ENCODE peak calls at places on chromosomes 3 and 15, in six cellular contexts. R is neuronal stem cell, U is tibial artery, N is neural progenitor cell, Y is mammary epithelial cell, V is GM23248. A is an unnamed sample. For H3K27me3, the result is how much of the 10 kb centered on the place peaks cover.

GRCh38 chr15:81945014-81945615 is 100.7 kb downstream of the MEX3B start:
- DNase-seq in R (no peak), U (no peak), N (peak), Y (no peak), V (no peak), A (no peak)

GRCh38 chr3:29789686-29790085 is 508.8 kb downstream of the RBMS3 start:
- DNase-seq in R (no peak), U (no peak), N (no peak), Y (no peak), V (peak), A (no peak)

GRCh38 chr3:71681224-71681668 is 44.0 kb downstream of the EIF4E3 start:
- DNase-seq in R (peak), U (peak), N (peak), Y (peak), V (peak), A (peak)

GRCh38 chr3:8491750-8492149 is 9.9 kb upstream of the LMCD1 start:
- DNase-seq in R (no peak), U (peak), N (no peak), Y (no peak), V (peak), A (no peak)

GRCh38 chr3:37703633-37704032 is 158.0 kb upstream of the CTDSPL start:
- DNase-seq in R (no peak), U (no peak), N (no peak), Y (peak), V (peak), A (no peak)

GRCh38 chr15:78638658-78639314 is 2.2 kb downstream of the CHRNB4 start:
- DNase-seq in R (peak), U (no peak), N (peak), Y (no peak), V (peak), A (peak)

GRCh38 chr3:134610455-134611385 is 40.1 kb downstream of the KY start:
- DNase-seq in R (no peak), U (no peak), N (no peak), Y (no peak), V (no peak), A (peak)

GRCh38 chr3:52317178-52317577 is 1.1 kb downstream of the DNAH1 start:
- DNase-seq in R (no peak), U (no peak), N (no peak), Y (no peak), V (peak), A (peak)

GRCh38 chr15:67855842-67856241 is 16.0 kb upstream of the RNU6-1 start:
- DNase-seq in R (no peak), U (no peak), N (no peak), Y (no peak), V (no peak), A (no peak)

GRCh38 chr15:88898736-88899135 is 3.4 kb upstream of the HAPLN3 start:
- DNase-seq in R (no peak), U (no peak), N (no peak), Y (no peak), V (no peak), A (peak)

GRCh38 chr15:68507447-68507846 is 71.3 kb upstream of the CORO2B start:
- DNase-seq in R (no peak), U (no peak), N (no peak), Y (no peak), V (no peak), A (peak)

GRCh38 chr15:35871812-35872211 is 325.8 kb upstream of the DPH6 start:
- DNase-seq in R (no peak), U (no peak), N (no peak), Y (no peak), V (no peak), A (no peak)

GRCh38 chr3:18238721-18239331 is 186.3 kb downstream of the SATB1 start:
- DNase-seq in R (no peak), U (no peak), N (no peak), Y (peak), V (no peak), A (no peak)

GRCh38 chr3:57646723-57647122 is 46.2 kb downstream of the DENND6A start:
- DNase-seq in R (no peak), U (peak), N (no peak), Y (peak), V (peak), A (peak)

GRCh38 chr15:101141926-101142527 is 109.8 kb downstream of the CHSY1 start:
- DNase-seq in R (no peak), U (no peak), N (no peak), Y (no peak), V (no peak), A (no peak)

GRCh38 chr3:157248590-157249425 is 88.9 kb upstream of the CCNL1 start:
- DNase-seq in R (peak), U (no peak), N (peak), Y (peak), V (peak), A (no peak)

GRCh38 chr3:133475245-133476010 is 75.6 kb downstream of the BFSP2 start:
- DNase-seq in R (no peak), U (no peak), N (no peak), Y (no peak), V (no peak), A (no peak)

GRCh38 chr3:195156286-195156890 is 114.6 kb downstream of the XXYLT1 start:
- DNase-seq in R (no peak), U (no peak), N (no peak), Y (no peak), V (no peak), A (no peak)

GRCh38 chr3:150077581-150078247 is 107.0 kb upstream of the PFN2 start:
- DNase-seq in R (no peak), U (no peak), N (no peak), Y (no peak), V (peak), A (no peak)

GRCh38 chr3:17233398-17233800 is 348.6 kb downstream of the PLCL2 start:
- DNase-seq in R (peak), U (no peak), N (peak), Y (peak), V (peak), A (peak)

GRCh38 chr3:56988874-56989433 is 71.5 kb upstream of the SPATA12 start:
- DNase-seq in R (peak), U (peak), N (peak), Y (peak), V (peak), A (peak)

GRCh38 chr3:51257865-51258264 is 127.2 kb upstream of the MANF start:
- DNase-seq in R (no peak), U (no peak), N (no peak), Y (no peak), V (no peak), A (no peak)

GRCh38 chr15:100920516-100921135 is 1.5 kb downstream of the LRRK1 start:
- DNase-seq in R (no peak), U (no peak), N (peak), Y (no peak), V (no peak), A (no peak)

GRCh38 chr15:80489030-80489594 is 84.9 kb downstream of the ARNT2 start:
- DNase-seq in R (no peak), U (no peak), N (no peak), Y (no peak), V (peak), A (no peak)

GRCh38 chr3:8800016-8800415 is 30.6 kb upstream of the OXTR start:
- DNase-seq in R (no peak), U (no peak), N (no peak), Y (no peak), V (no peak), A (no peak)

GRCh38 chr15:96200357-96200972 is 130.0 kb upstream of the NR2F2 start:
- DNase-seq in R (no peak), U (no peak), N (no peak), Y (no peak), V (no peak), A (no peak)

GRCh38 chr3:15769256-15769915 is 28.4 kb downstream of the ANKRD28 start:
- DNase-seq in R (no peak), U (no peak), N (no peak), Y (no peak), V (peak), A (no peak)

GRCh38 chr3:129061077-129061887 is 703 bp downstream of the GP9 start:
- DNase-seq in R (no peak), U (no peak), N (no peak), Y (no peak), V (no peak), A (peak)

GRCh38 chr3:94413721-94414106 is 350.9 kb downstream of the NSUN3 start:
- DNase-seq in R (no peak), U (no peak), N (no peak), Y (peak), V (peak), A (no peak)

GRCh38 chr15:90818251-90819210 is 49.9 kb upstream of the FURIN start:
- DNase-seq in R (no peak), U (no peak), N (peak), Y (no peak), V (no peak), A (peak)

GRCh38 chr3:72580910-72581309 is 267.3 kb downstream of the SHQ1 start:
- DNase-seq in R (no peak), U (no peak), N (no peak), Y (no peak), V (no peak), A (no peak)

GRCh38 chr3:115401891-115402501 is 221.3 kb upstream of the GAP43 start:
- DNase-seq in R (no peak), U (no peak), N (no peak), Y (peak), V (peak), A (no peak)

GRCh38 chr15:43966646-43967045 is 139.8 kb downstream of the WDR76 start:
- DNase-seq in R (no peak), U (no peak), N (no peak), Y (no peak), V (peak), A (no peak)

GRCh38 chr15:90478981-90479481 is 50.7 kb upstream of the CRTC3 start:
- DNase-seq in R (no peak), U (no peak), N (no peak), Y (peak), V (no peak), A (no peak)

GRCh38 chr15:39253552-39253951 is 327.3 kb upstream of the THBS1 start:
- DNase-seq in R (no peak), U (no peak), N (no peak), Y (no peak), V (no peak), A (no peak)

GRCh38 chr15:52277575-52277974 is 18.0 kb downstream of the MYO5C start:
- DNase-seq in R (no peak), U (no peak), N (no peak), Y (no peak), V (no peak), A (no peak)
- H3K4me3 ChIP-seq in R (no peak), U (no peak), N (no peak), Y (no peak), V (no peak), A (no peak)

GRCh38 chr15:93656041-93656440 is 567.0 kb upstream of the RGMA start:
- DNase-seq in R (no peak), U (no peak), N (no peak), Y (no peak), V (no peak), A (no peak)
- H3K27me3 ChIP-seq in R (under half), U (under half), N (under half), Y (under half), V (under half), A (under half)

GRCh38 chr3:172476339-172476738 is 28.1 kb upstream of the GHSR start:
- DNase-seq in R (no peak), U (no peak), N (no peak), Y (no peak), V (peak), A (no peak)
- H3K4me3 ChIP-seq in R (peak), U (peak), N (no peak), Y (peak), V (peak), A (no peak)

GRCh38 chr3:27324695-27325094 is 44.5 kb downstream of the NEK10 start:
- DNase-seq in R (no peak), U (no peak), N (no peak), Y (peak), V (no peak), A (no peak)
- H3K27me3 ChIP-seq in R (under half), U (under half), N (under half), Y (under half), V (under half), A (under half)

GRCh38 chr15:75360856-75361255 is 7.6 kb downstream of the MAN2C1 start:
- DNase-seq in R (no peak), U (no peak), N (no peak), Y (no peak), V (no peak), A (no peak)

GRCh38 chr15:75357976-75358673 is 10.3 kb downstream of the MAN2C1 start:
- DNase-seq in R (no peak), U (no peak), N (no peak), Y (no peak), V (no peak), A (no peak)

GRCh38 chr15:75359537-75360250 is 8.7 kb downstream of the MAN2C1 start:
- DNase-seq in R (no peak), U (no peak), N (no peak), Y (no peak), V (no peak), A (no peak)

GRCh38 chr15:75360391-75360790 is 8.0 kb downstream of the MAN2C1 start:
- DNase-seq in R (no peak), U (no peak), N (no peak), Y (no peak), V (no peak), A (no peak)

GRCh38 chr15:75358771-75359536 is 9.5 kb downstream of the MAN2C1 start:
- DNase-seq in R (no peak), U (no peak), N (no peak), Y (no peak), V (no peak), A (peak)
- H3K4me3 ChIP-seq in R (no peak), U (no peak), N (no peak), Y (no peak), V (no peak), A (no peak)

GRCh38 chr3:126209741-126210140 is 29.4 kb upstream of the ALDH1L1 start:
- DNase-seq in R (no peak), U (no peak), N (no peak), Y (no peak), V (no peak), A (no peak)

GRCh38 chr3:126211569-126211968 is 31.2 kb upstream of the ALDH1L1 start:
- DNase-seq in R (no peak), U (no peak), N (no peak), Y (no peak), V (no peak), A (no peak)

GRCh38 chr3:126212629-126213375 is 32.4 kb upstream of the ALDH1L1 start:
- DNase-seq in R (peak), U (no peak), N (peak), Y (no peak), V (peak), A (peak)

GRCh38 chr3:126213376-126214044 is 33.1 kb upstream of the ALDH1L1 start:
- DNase-seq in R (no peak), U (no peak), N (peak), Y (no peak), V (peak), A (peak)

GRCh38 chr3:126212250-126212628 is 31.9 kb upstream of the ALDH1L1 start:
- DNase-seq in R (no peak), U (no peak), N (no peak), Y (no peak), V (no peak), A (no peak)
- H3K27me3 ChIP-seq in R (under half), U (under half), N (under half), Y (under half), V (under half), A (under half)

GRCh38 chr3:54191220-54191619 is 68.9 kb downstream of the CACNA2D3 start:
- DNase-seq in R (no peak), U (no peak), N (no peak), Y (no peak), V (no peak), A (no peak)
- H3K4me3 ChIP-seq in R (no peak), U (no peak), N (no peak), Y (no peak), V (no peak), A (no peak)

A was measured in H7.